ENCODE peak calls at places on chromosomes 5 and 9, in ten cellular contexts. One of them, this sample, is unnamed.

GRCh38 chr5:134003064-134003956 is 1.5 kb downstream of the VDAC1 start:
- DNase-seq in left ventricle myocardium inferior: no peak
- DNase-seq in GM13977: no peak
- DNase-seq in HuH-7: no peak
- DNase-seq in HCT116: no peak
- DNase-seq in NCI-H446: no peak
- DNase-seq in SK-MEL-5: no peak
- DNase-seq in stimulated activated CD8-positive, alpha-beta memory T cell treated with anti-CD3 and anti-CD28 coated beads, Interleukin-4, amount 100 ng/mL, for 1 hour: no peak
- DNase-seq in iris pigment epithelial cell: no peak
- DNase-seq in cardiac muscle cell: no peak
- DNase-seq in this sample: no peak

GRCh38 chr5:31197183-31197582 is 3.7 kb downstream of the CDH6 start:
- DNase-seq in left ventricle myocardium inferior: no peak
- DNase-seq in GM13977: no peak
- DNase-seq in HuH-7: no peak
- DNase-seq in HCT116: no peak
- DNase-seq in NCI-H446: no peak
- DNase-seq in SK-MEL-5: no peak
- DNase-seq in stimulated activated CD8-positive, alpha-beta memory T cell treated with anti-CD3 and anti-CD28 coated beads, Interleukin-4, amount 100 ng/mL, for 1 hour: no peak
- DNase-seq in iris pigment epithelial cell: peak; percentile 84
- DNase-seq in cardiac muscle cell: no peak
- DNase-seq in this sample: no peak

GRCh38 chr9:70566066-70566465 is 151.6 kb upstream of the KLF9 start:
- DNase-seq in left ventricle myocardium inferior: no peak
- DNase-seq in GM13977: no peak
- DNase-seq in HuH-7: no peak
- DNase-seq in HCT116: no peak
- DNase-seq in NCI-H446: no peak
- DNase-seq in SK-MEL-5: no peak
- DNase-seq in stimulated activated CD8-positive, alpha-beta memory T cell treated with anti-CD3 and anti-CD28 coated beads, Interleukin-4, amount 100 ng/mL, for 1 hour: no peak
- DNase-seq in iris pigment epithelial cell: no peak
- DNase-seq in cardiac muscle cell: no peak
- DNase-seq in this sample: no peak

GRCh38 chr9:21761309-21761901 is 41.0 kb upstream of the MTAP start:
- DNase-seq in left ventricle myocardium inferior: no peak
- DNase-seq in GM13977: peak; percentile 7
- DNase-seq in HuH-7: no peak
- DNase-seq in HCT116: no peak
- DNase-seq in NCI-H446: no peak
- DNase-seq in SK-MEL-5: no peak
- DNase-seq in stimulated activated CD8-positive, alpha-beta memory T cell treated with anti-CD3 and anti-CD28 coated beads, Interleukin-4, amount 100 ng/mL, for 1 hour: no peak
- DNase-seq in iris pigment epithelial cell: no peak
- DNase-seq in cardiac muscle cell: no peak
- DNase-seq in this sample: no peak

GRCh38 chr5:122906768-122907167 is 61.4 kb downstream of the SNX24 start:
- DNase-seq in left ventricle myocardium inferior: no peak
- DNase-seq in GM13977: no peak
- DNase-seq in HuH-7: no peak
- DNase-seq in HCT116: no peak
- DNase-seq in NCI-H446: no peak
- DNase-seq in SK-MEL-5: no peak
- DNase-seq in stimulated activated CD8-positive, alpha-beta memory T cell treated with anti-CD3 and anti-CD28 coated beads, Interleukin-4, amount 100 ng/mL, for 1 hour: no peak
- DNase-seq in iris pigment epithelial cell: peak; percentile 40
- DNase-seq in cardiac muscle cell: no peak
- DNase-seq in this sample: no peak

GRCh38 chr5:126056851-126057622 is 366.2 kb upstream of the GRAMD2B start:
- DNase-seq in left ventricle myocardium inferior: no peak
- DNase-seq in GM13977: no peak
- DNase-seq in HuH-7: no peak
- DNase-seq in HCT116: no peak
- DNase-seq in NCI-H446: no peak
- DNase-seq in SK-MEL-5: no peak
- DNase-seq in stimulated activated CD8-positive, alpha-beta memory T cell treated with anti-CD3 and anti-CD28 coated beads, Interleukin-4, amount 100 ng/mL, for 1 hour: no peak
- DNase-seq in iris pigment epithelial cell: no peak
- DNase-seq in cardiac muscle cell: no peak
- DNase-seq in this sample: no peak

GRCh38 chr5:127944125-127944524 is 139.4 kb upstream of the SLC12A2 start:
- DNase-seq in left ventricle myocardium inferior: no peak
- DNase-seq in GM13977: no peak
- DNase-seq in HuH-7: no peak
- DNase-seq in HCT116: no peak
- DNase-seq in NCI-H446: no peak
- DNase-seq in SK-MEL-5: no peak
- DNase-seq in stimulated activated CD8-positive, alpha-beta memory T cell treated with anti-CD3 and anti-CD28 coated beads, Interleukin-4, amount 100 ng/mL, for 1 hour: no peak
- DNase-seq in iris pigment epithelial cell: no peak
- DNase-seq in cardiac muscle cell: no peak
- DNase-seq in this sample: no peak

GRCh38 chr5:146118325-146118724 is 12.9 kb upstream of the PLAC8L1 start:
- DNase-seq in left ventricle myocardium inferior: no peak
- DNase-seq in GM13977: no peak
- DNase-seq in HuH-7: no peak
- DNase-seq in HCT116: no peak
- DNase-seq in NCI-H446: no peak
- DNase-seq in SK-MEL-5: no peak
- DNase-seq in stimulated activated CD8-positive, alpha-beta memory T cell treated with anti-CD3 and anti-CD28 coated beads, Interleukin-4, amount 100 ng/mL, for 1 hour: no peak
- DNase-seq in iris pigment epithelial cell: no peak
- DNase-seq in cardiac muscle cell: no peak
- DNase-seq in this sample: no peak

GRCh38 chr5:79301046-79301712 is 65.2 kb downstream of the JMY start:
- DNase-seq in left ventricle myocardium inferior: no peak
- DNase-seq in GM13977: no peak
- DNase-seq in HuH-7: peak; percentile 4
- DNase-seq in HCT116: peak; percentile 42
- DNase-seq in NCI-H446: no peak
- DNase-seq in SK-MEL-5: no peak
- DNase-seq in stimulated activated CD8-positive, alpha-beta memory T cell treated with anti-CD3 and anti-CD28 coated beads, Interleukin-4, amount 100 ng/mL, for 1 hour: no peak
- DNase-seq in iris pigment epithelial cell: peak; percentile 41
- DNase-seq in cardiac muscle cell: no peak
- DNase-seq in this sample: no peak

GRCh38 chr9:129362287-129363098 is 184.4 kb upstream of the IER5L start:
- DNase-seq in left ventricle myocardium inferior: no peak
- DNase-seq in GM13977: no peak
- DNase-seq in HuH-7: no peak
- DNase-seq in HCT116: no peak
- DNase-seq in NCI-H446: no peak
- DNase-seq in SK-MEL-5: no peak
- DNase-seq in stimulated activated CD8-positive, alpha-beta memory T cell treated with anti-CD3 and anti-CD28 coated beads, Interleukin-4, amount 100 ng/mL, for 1 hour: no peak
- DNase-seq in iris pigment epithelial cell: no peak
- DNase-seq in cardiac muscle cell: no peak
- DNase-seq in this sample: peak; percentile 90

GRCh38 chr5:669111-669841 is 23.9 kb downstream of the TPPP start:
- DNase-seq in left ventricle myocardium inferior: no peak
- DNase-seq in GM13977: peak; percentile 69
- DNase-seq in HuH-7: peak; percentile 70
- DNase-seq in HCT116: no peak
- DNase-seq in NCI-H446: no peak
- DNase-seq in SK-MEL-5: peak; percentile 50
- DNase-seq in stimulated activated CD8-positive, alpha-beta memory T cell treated with anti-CD3 and anti-CD28 coated beads, Interleukin-4, amount 100 ng/mL, for 1 hour: no peak
- DNase-seq in iris pigment epithelial cell: peak; percentile 43
- DNase-seq in cardiac muscle cell: peak; percentile 57
- DNase-seq in this sample: no peak

GRCh38 chr9:36924071-36924470 is 110.0 kb downstream of the PAX5 start:
- DNase-seq in left ventricle myocardium inferior: no peak
- DNase-seq in GM13977: peak; percentile 54
- DNase-seq in HuH-7: no peak
- DNase-seq in HCT116: peak; percentile 87
- DNase-seq in NCI-H446: no peak
- DNase-seq in SK-MEL-5: no peak
- DNase-seq in stimulated activated CD8-positive, alpha-beta memory T cell treated with anti-CD3 and anti-CD28 coated beads, Interleukin-4, amount 100 ng/mL, for 1 hour: no peak
- DNase-seq in iris pigment epithelial cell: peak; percentile 90
- DNase-seq in cardiac muscle cell: no peak
- DNase-seq in this sample: no peak

GRCh38 chr5:141343242-141343952 is at the start of gene PCDHGA3:
- DNase-seq in left ventricle myocardium inferior: no peak
- DNase-seq in GM13977: no peak
- DNase-seq in HuH-7: no peak
- DNase-seq in HCT116: no peak
- DNase-seq in NCI-H446: no peak
- DNase-seq in SK-MEL-5: peak; percentile 41
- DNase-seq in stimulated activated CD8-positive, alpha-beta memory T cell treated with anti-CD3 and anti-CD28 coated beads, Interleukin-4, amount 100 ng/mL, for 1 hour: no peak
- DNase-seq in iris pigment epithelial cell: peak; percentile 56
- DNase-seq in cardiac muscle cell: no peak
- DNase-seq in this sample: peak; percentile 62

GRCh38 chr9:124774131-124774978 is 2.6 kb upstream of the OLFML2A start:
- DNase-seq in left ventricle myocardium inferior: peak; percentile 87
- DNase-seq in GM13977: peak; percentile 90
- DNase-seq in HuH-7: peak; percentile 96
- DNase-seq in HCT116: peak; percentile 73
- DNase-seq in NCI-H446: peak; percentile 44
- DNase-seq in SK-MEL-5: peak; percentile 87
- DNase-seq in stimulated activated CD8-positive, alpha-beta memory T cell treated with anti-CD3 and anti-CD28 coated beads, Interleukin-4, amount 100 ng/mL, for 1 hour: peak; percentile 64
- DNase-seq in iris pigment epithelial cell: peak; percentile 63
- DNase-seq in cardiac muscle cell: peak; percentile 87
- DNase-seq in this sample: peak; percentile 90

GRCh38 chr5:176747670-176748072 is 62.7 kb upstream of the UNC5A start:
- DNase-seq in left ventricle myocardium inferior: no peak
- DNase-seq in GM13977: no peak
- DNase-seq in HuH-7: no peak
- DNase-seq in HCT116: no peak
- DNase-seq in NCI-H446: no peak
- DNase-seq in SK-MEL-5: no peak
- DNase-seq in stimulated activated CD8-positive, alpha-beta memory T cell treated with anti-CD3 and anti-CD28 coated beads, Interleukin-4, amount 100 ng/mL, for 1 hour: no peak
- DNase-seq in iris pigment epithelial cell: no peak
- DNase-seq in cardiac muscle cell: no peak
- DNase-seq in this sample: no peak

GRCh38 chr9:34546834-34547827 is 24.3 kb upstream of the ENHO start:
- DNase-seq in left ventricle myocardium inferior: peak; percentile 46
- DNase-seq in GM13977: no peak
- DNase-seq in HuH-7: peak; percentile 60
- DNase-seq in HCT116: peak; percentile 78
- DNase-seq in NCI-H446: peak; percentile 68
- DNase-seq in SK-MEL-5: peak; percentile 74
- DNase-seq in stimulated activated CD8-positive, alpha-beta memory T cell treated with anti-CD3 and anti-CD28 coated beads, Interleukin-4, amount 100 ng/mL, for 1 hour: no peak
- DNase-seq in iris pigment epithelial cell: peak; percentile 78
- DNase-seq in cardiac muscle cell: peak; percentile 81
- DNase-seq in this sample: no peak

GRCh38 chr5:180137401-180138213 is 66.0 kb upstream of the RNF130 start:
- DNase-seq in left ventricle myocardium inferior: no peak
- DNase-seq in GM13977: no peak
- DNase-seq in HuH-7: no peak
- DNase-seq in HCT116: no peak
- DNase-seq in NCI-H446: no peak
- DNase-seq in SK-MEL-5: no peak
- DNase-seq in stimulated activated CD8-positive, alpha-beta memory T cell treated with anti-CD3 and anti-CD28 coated beads, Interleukin-4, amount 100 ng/mL, for 1 hour: no peak
- DNase-seq in iris pigment epithelial cell: no peak
- DNase-seq in cardiac muscle cell: no peak
- DNase-seq in this sample: no peak

GRCh38 chr9:91151014-91151740 is 210.5 kb downstream of the AUH start:
- DNase-seq in left ventricle myocardium inferior: no peak
- DNase-seq in GM13977: peak; percentile 87
- DNase-seq in HuH-7: no peak
- DNase-seq in HCT116: no peak
- DNase-seq in NCI-H446: no peak
- DNase-seq in SK-MEL-5: peak; percentile 85
- DNase-seq in stimulated activated CD8-positive, alpha-beta memory T cell treated with anti-CD3 and anti-CD28 coated beads, Interleukin-4, amount 100 ng/mL, for 1 hour: no peak
- DNase-seq in iris pigment epithelial cell: peak; percentile 95
- DNase-seq in cardiac muscle cell: no peak
- DNase-seq in this sample: no peak

GRCh38 chr9:74277532-74277931 is 219.6 kb upstream of the RORB start:
- DNase-seq in left ventricle myocardium inferior: no peak
- DNase-seq in GM13977: peak; percentile 66
- DNase-seq in HuH-7: no peak
- DNase-seq in HCT116: no peak
- DNase-seq in NCI-H446: no peak
- DNase-seq in SK-MEL-5: no peak
- DNase-seq in stimulated activated CD8-positive, alpha-beta memory T cell treated with anti-CD3 and anti-CD28 coated beads, Interleukin-4, amount 100 ng/mL, for 1 hour: peak; percentile 2
- DNase-seq in iris pigment epithelial cell: no peak
- DNase-seq in cardiac muscle cell: no peak
- DNase-seq in this sample: no peak

GRCh38 chr5:173197375-173197891 is 37.6 kb downstream of the NKX2-5 start:
- DNase-seq in left ventricle myocardium inferior: no peak
- DNase-seq in GM13977: no peak
- DNase-seq in HuH-7: no peak
- DNase-seq in HCT116: no peak
- DNase-seq in NCI-H446: no peak
- DNase-seq in SK-MEL-5: no peak
- DNase-seq in stimulated activated CD8-positive, alpha-beta memory T cell treated with anti-CD3 and anti-CD28 coated beads, Interleukin-4, amount 100 ng/mL, for 1 hour: no peak
- DNase-seq in iris pigment epithelial cell: no peak
- DNase-seq in cardiac muscle cell: no peak
- DNase-seq in this sample: no peak

GRCh38 chr5:125576823-125577222 is 830.4 kb upstream of the ZNF608 start:
- DNase-seq in left ventricle myocardium inferior: no peak
- DNase-seq in GM13977: no peak
- DNase-seq in HuH-7: no peak
- DNase-seq in HCT116: no peak
- DNase-seq in NCI-H446: no peak
- DNase-seq in SK-MEL-5: no peak
- DNase-seq in stimulated activated CD8-positive, alpha-beta memory T cell treated with anti-CD3 and anti-CD28 coated beads, Interleukin-4, amount 100 ng/mL, for 1 hour: no peak
- DNase-seq in iris pigment epithelial cell: no peak
- DNase-seq in cardiac muscle cell: no peak
- DNase-seq in this sample: no peak

GRCh38 chr9:76898786-76899185 is 7.1 kb downstream of the PRUNE2 start:
- DNase-seq in left ventricle myocardium inferior: no peak
- DNase-seq in GM13977: no peak
- DNase-seq in HuH-7: no peak
- DNase-seq in HCT116: no peak
- DNase-seq in NCI-H446: no peak
- DNase-seq in SK-MEL-5: peak; percentile 56
- DNase-seq in stimulated activated CD8-positive, alpha-beta memory T cell treated with anti-CD3 and anti-CD28 coated beads, Interleukin-4, amount 100 ng/mL, for 1 hour: no peak
- DNase-seq in iris pigment epithelial cell: no peak
- DNase-seq in cardiac muscle cell: no peak
- DNase-seq in this sample: no peak

GRCh38 chr9:121651295-121652036 is at the start of gene DAB2IP:
- DNase-seq in left ventricle myocardium inferior: peak; percentile 60
- DNase-seq in GM13977: no peak
- DNase-seq in HuH-7: peak; percentile 64
- DNase-seq in HCT116: no peak
- DNase-seq in NCI-H446: peak; percentile 30
- DNase-seq in SK-MEL-5: no peak
- DNase-seq in stimulated activated CD8-positive, alpha-beta memory T cell treated with anti-CD3 and anti-CD28 coated beads, Interleukin-4, amount 100 ng/mL, for 1 hour: no peak
- DNase-seq in iris pigment epithelial cell: no peak
- DNase-seq in cardiac muscle cell: peak; percentile 89
- DNase-seq in this sample: peak; percentile 72

GRCh38 chr9:100099722-100100042 is 639 bp downstream of the INVS start:
- DNase-seq in left ventricle myocardium inferior: no peak
- DNase-seq in GM13977: peak; percentile 19
- DNase-seq in HuH-7: peak; percentile 26
- DNase-seq in HCT116: peak; percentile 12
- DNase-seq in NCI-H446: no peak
- DNase-seq in SK-MEL-5: no peak
- DNase-seq in stimulated activated CD8-positive, alpha-beta memory T cell treated with anti-CD3 and anti-CD28 coated beads, Interleukin-4, amount 100 ng/mL, for 1 hour: no peak
- DNase-seq in iris pigment epithelial cell: no peak
- DNase-seq in cardiac muscle cell: peak; percentile 46
- DNase-seq in this sample: no peak

GRCh38 chr9:75803130-75803529 is 87.3 kb upstream of the PCSK5 start:
- DNase-seq in left ventricle myocardium inferior: no peak
- DNase-seq in GM13977: no peak
- DNase-seq in HuH-7: no peak
- DNase-seq in HCT116: no peak
- DNase-seq in NCI-H446: no peak
- DNase-seq in SK-MEL-5: no peak
- DNase-seq in stimulated activated CD8-positive, alpha-beta memory T cell treated with anti-CD3 and anti-CD28 coated beads, Interleukin-4, amount 100 ng/mL, for 1 hour: no peak
- DNase-seq in iris pigment epithelial cell: peak; percentile 81
- DNase-seq in cardiac muscle cell: no peak
- DNase-seq in this sample: no peak

GRCh38 chr9:109319072-109319630 is 1.7 kb downstream of the EPB41L4B start:
- DNase-seq in left ventricle myocardium inferior: no peak
- DNase-seq in GM13977: no peak
- DNase-seq in HuH-7: no peak
- DNase-seq in HCT116: no peak
- DNase-seq in NCI-H446: no peak
- DNase-seq in SK-MEL-5: no peak
- DNase-seq in stimulated activated CD8-positive, alpha-beta memory T cell treated with anti-CD3 and anti-CD28 coated beads, Interleukin-4, amount 100 ng/mL, for 1 hour: no peak
- DNase-seq in iris pigment epithelial cell: no peak
- DNase-seq in cardiac muscle cell: peak; percentile 19
- DNase-seq in this sample: no peak

GRCh38 chr5:78615697-78616096 is 32.9 kb downstream of the LHFPL2 start:
- DNase-seq in left ventricle myocardium inferior: no peak
- DNase-seq in GM13977: no peak
- DNase-seq in HuH-7: no peak
- DNase-seq in HCT116: peak; percentile 56
- DNase-seq in NCI-H446: no peak
- DNase-seq in SK-MEL-5: no peak
- DNase-seq in stimulated activated CD8-positive, alpha-beta memory T cell treated with anti-CD3 and anti-CD28 coated beads, Interleukin-4, amount 100 ng/mL, for 1 hour: no peak
- DNase-seq in iris pigment epithelial cell: no peak
- DNase-seq in cardiac muscle cell: no peak
- DNase-seq in this sample: no peak

GRCh38 chr5:106392766-106393165 is 1278.0 kb downstream of the EFNA5 start:
- DNase-seq in left ventricle myocardium inferior: no peak
- DNase-seq in GM13977: no peak
- DNase-seq in HuH-7: no peak
- DNase-seq in HCT116: no peak
- DNase-seq in NCI-H446: no peak
- DNase-seq in SK-MEL-5: no peak
- DNase-seq in stimulated activated CD8-positive, alpha-beta memory T cell treated with anti-CD3 and anti-CD28 coated beads, Interleukin-4, amount 100 ng/mL, for 1 hour: no peak
- DNase-seq in iris pigment epithelial cell: peak; percentile 27
- DNase-seq in cardiac muscle cell: no peak
- DNase-seq in this sample: no peak